ENCODE peak calls at places on chromosomes 1 and 21, in seven cellular contexts. B is HCT116, Y is HepG2, Z is A549, T is H1, C is K562, R is GM12878. S is an unnamed sample.

GRCh38 chr21:46078322-46078981 is 19.5 kb upstream of the COL6A2 start:
- DNase-seq in Y (no peak), T (no peak), Z (no peak), C (no peak), B (no peak), R (no peak), S (no peak)

GRCh38 chr1:76147917-76148316 is 73.4 kb downstream of the ST6GALNAC3 start:
- DNase-seq in Z (no peak), C (no peak), R (no peak), B (no peak), T (no peak), Y (no peak), S (no peak)

GRCh38 chr1:45863117-45863670 is 59.8 kb downstream of the MAST2 start:
- DNase-seq in Z (no peak), C (no peak), B (no peak), T (no peak), Y (no peak), R (no peak), S (no peak)

GRCh38 chr1:243974451-243975292 is 76.4 kb upstream of the ZBTB18 start:
- DNase-seq in B (no peak), R (no peak), Y (no peak), C (no peak), Z (no peak), T (no peak), S (peak)

GRCh38 chr1:176976771-176977170 is 187.7 kb downstream of the ASTN1 start:
- DNase-seq in T (no peak), R (no peak), Y (no peak), C (no peak), B (no peak), Z (no peak), S (no peak)

GRCh38 chr1:116990612-116991151 is 10.9 kb upstream of the CD101 start:
- DNase-seq in T (no peak), B (no peak), R (no peak), C (no peak), Z (no peak), Y (no peak), S (peak)

GRCh38 chr1:226447932-226448670 is 40.2 kb upstream of the PARP1 start:
- DNase-seq in C (no peak), T (no peak), Z (no peak), R (no peak), Y (no peak), B (no peak), S (peak)

GRCh38 chr1:223714849-223715709 is 2.7 kb downstream of the CAPN2 start:
- DNase-seq in R (no peak), C (peak), Y (no peak), B (peak), Z (no peak), T (no peak), S (peak)

GRCh38 chr1:1182491-1183220 is 9.0 kb downstream of the TTLL10 start:
- DNase-seq in Y (no peak), B (no peak), Z (no peak), R (no peak), T (no peak), C (no peak), S (no peak)

GRCh38 chr1:25190260-25190659 is 42.0 kb downstream of the SYF2 start:
- DNase-seq in T (no peak), C (no peak), Z (no peak), B (no peak), Y (no peak), R (no peak), S (no peak)
- TF ChIP-seq CEBPB in T (no peak), C (no peak), Z (no peak), B (no peak), Y (no peak), R (no peak), S (no peak)

GRCh38 chr1:57337623-57338022 is 86.2 kb downstream of the DAB1 start:
- DNase-seq in Z (no peak), B (no peak), C (no peak), T (no peak), R (no peak), Y (no peak), S (no peak)

GRCh38 chr1:57336793-57337192 is 87.1 kb downstream of the DAB1 start:
- DNase-seq in C (no peak), T (no peak), B (no peak), R (no peak), Z (no peak), Y (no peak), S (no peak)

GRCh38 chr1:57340361-57341192 is 83.3 kb downstream of the DAB1 start:
- DNase-seq in Y (peak), R (no peak), T (no peak), B (no peak), C (no peak), Z (no peak), S (no peak)

GRCh38 chr1:57345916-57346315 is 77.9 kb downstream of the DAB1 start:
- DNase-seq in R (no peak), Z (no peak), C (no peak), T (no peak), B (no peak), Y (no peak), S (no peak)

GRCh38 chr1:57341721-57342120 is 82.1 kb downstream of the DAB1 start:
- DNase-seq in R (no peak), C (no peak), Z (no peak), B (no peak), Y (no peak), T (no peak), S (no peak)
- TF ChIP-seq CEBPB in R (no peak), C (no peak), Z (no peak), B (no peak), Y (no peak), T (no peak), S (no peak)

GRCh38 chr1:17624540-17625256 is 85.2 kb downstream of the ARHGEF10L start:
- DNase-seq in R (no peak), B (peak), Y (no peak), T (no peak), C (no peak), Z (peak), S (peak)
- TF ChIP-seq CEBPB in R (no peak), B (no peak), Y (no peak), T (no peak), C (no peak), Z (no peak), S (no peak)

GRCh38 chr1:189121941-189122340 is 1355.7 kb downstream of the BRINP3 start:
- DNase-seq in T (no peak), C (no peak), Y (no peak), B (no peak), Z (no peak), R (no peak), S (no peak)

DNA sequence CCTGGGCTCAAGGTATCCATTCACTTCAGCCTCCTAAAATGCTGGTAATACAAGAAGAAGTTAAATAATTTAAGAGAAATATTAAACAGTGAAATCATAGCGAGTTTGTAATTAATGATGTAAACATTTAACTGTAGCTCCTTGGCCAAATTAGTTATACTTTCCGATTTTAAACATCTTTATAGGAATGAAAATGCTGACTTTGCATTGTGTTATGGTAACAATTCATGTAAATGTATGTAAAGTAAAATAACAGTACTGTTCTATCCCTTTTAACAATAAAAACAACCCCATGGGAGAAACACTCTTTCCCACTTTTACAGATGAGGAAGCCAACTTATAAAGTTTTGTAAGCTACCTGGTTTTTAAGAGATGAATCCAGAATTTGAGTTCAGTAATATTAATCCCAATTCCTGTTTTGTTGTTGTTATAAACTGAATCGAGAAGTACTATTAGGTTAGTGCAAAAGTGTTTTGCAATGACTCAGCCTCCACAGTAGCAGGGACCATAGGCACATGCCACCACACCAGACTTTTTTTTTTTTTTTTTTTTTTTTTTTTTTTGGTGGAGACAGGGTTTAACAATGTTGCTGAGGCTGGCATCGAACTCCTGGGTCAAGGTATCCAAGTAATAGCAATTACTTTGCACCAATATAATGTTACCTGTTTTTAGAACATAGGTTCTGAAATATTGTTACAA is 1360.4 kb downstream of the BRINP3 start:
- DNase-seq in C (no peak), B (no peak), T (no peak), Z (no peak), R (no peak), Y (no peak), S (no peak)
- TF ChIP-seq CEBPB in C (no peak), B (no peak), T (no peak), Z (no peak), R (no peak), Y (no peak), S (no peak)

DNA sequence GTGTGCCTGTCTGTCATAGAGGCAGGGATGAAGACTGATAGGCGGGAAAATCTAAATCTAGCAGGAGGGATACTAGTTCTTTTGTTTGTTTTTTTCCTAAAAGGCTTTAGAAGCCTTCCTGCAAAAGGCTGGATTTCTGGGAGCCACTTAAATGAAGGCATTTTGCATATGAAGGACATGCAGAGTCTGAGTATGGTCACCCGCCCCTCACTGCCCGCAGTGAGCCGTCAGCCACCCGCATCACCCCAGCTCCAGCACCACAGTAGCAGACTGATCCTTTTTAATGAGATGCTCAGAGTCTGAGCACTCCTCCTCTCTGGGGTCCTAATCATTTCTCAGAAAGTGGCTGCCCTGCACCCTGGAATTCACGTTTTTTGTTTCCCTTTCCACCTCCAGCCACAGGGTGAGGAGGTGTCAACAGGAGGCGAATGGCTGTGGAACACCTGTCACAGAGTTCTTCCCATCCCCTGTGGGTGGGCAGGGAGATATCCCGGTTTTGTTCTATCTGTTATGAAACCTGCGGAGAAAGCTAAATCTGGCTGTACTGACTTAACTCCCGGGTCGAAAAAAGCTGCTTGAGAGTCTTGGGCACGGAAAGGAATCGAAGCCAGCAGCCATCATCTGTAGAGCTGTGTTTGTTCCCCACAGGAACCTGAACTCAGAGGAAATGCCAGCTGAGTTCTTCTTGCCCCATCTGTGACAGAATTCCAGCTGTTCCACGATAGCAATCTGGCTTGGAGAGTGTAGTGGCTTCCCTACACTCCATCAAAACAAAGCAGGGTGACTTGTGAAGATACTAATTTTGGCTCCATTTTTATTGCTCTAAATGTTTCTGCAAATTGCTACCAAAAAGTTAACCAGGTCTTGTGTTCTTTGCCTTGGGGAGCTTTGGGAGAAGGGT is 35.1 kb downstream of the UTP25 start:
- DNase-seq in C (no peak), R (no peak), Y (no peak), Z (no peak), T (no peak), B (no peak), S (no peak)
- TF ChIP-seq CEBPB in C (no peak), R (no peak), Y (no peak), Z (no peak), T (no peak), B (no peak), S (no peak)

GRCh38 chr1:64574301-64574700 is 104.4 kb downstream of the CACHD1 start:
- DNase-seq in T (no peak), C (no peak), Y (no peak), R (no peak), Z (no peak), B (no peak), S (peak)
- TF ChIP-seq CEBPB in T (no peak), C (no peak), Y (no peak), R (no peak), Z (no peak), B (no peak), S (no peak)